ENCODE peak calls at places on chromosomes 13 and 19, in six cellular contexts. R is tibial nerve, V is bronchial epithelial cell, S is Peyer's patch, U is choroid plexus epithelial cell, K is heart left ventricle. H is an unnamed sample.

GRCh38 chr19:45691516-45692186 is at the start of gene SNRPD2:
- DNase-seq in R (peak), V (peak), S (peak), U (peak), K (peak), H (peak)

GRCh38 chr13:30616927-30617314 is 799 bp upstream of the USPL1 start:
- DNase-seq in R (peak), V (peak), S (no peak), U (peak), K (peak), H (peak)

GRCh38 chr19:58395979-58396627 is 647 bp downstream of the RNF225 start:
- DNase-seq in R (no peak), V (no peak), S (no peak), U (peak), K (no peak), H (no peak)

GRCh38 chr19:28497137-28497536 is 715.8 kb downstream of the UQCRFS1 start:
- DNase-seq in R (no peak), V (peak), S (no peak), U (peak), K (no peak), H (no peak)

GRCh38 chr13:35347679-35348205 is 128.7 kb downstream of the MAB21L1 start:
- DNase-seq in R (no peak), V (no peak), S (no peak), U (no peak), K (no peak), H (no peak)

GRCh38 chr19:53903055-53903680 is 5.9 kb upstream of the CACNG7 start:
- DNase-seq in R (no peak), V (peak), S (no peak), U (peak), K (no peak), H (no peak)

GRCh38 chr13:98978280-98978679 is 416 bp upstream of the DOCK9 start:
- DNase-seq in R (no peak), V (peak), S (no peak), U (peak), K (no peak), H (no peak)

GRCh38 chr13:109586509-109587346 is 199.7 kb downstream of the IRS2 start:
- DNase-seq in R (no peak), V (no peak), S (peak), U (no peak), K (no peak), H (no peak)

GRCh38 chr13:74443623-74444022 is 309.4 kb upstream of the KLF12 start:
- DNase-seq in R (no peak), V (peak), S (no peak), U (peak), K (no peak), H (no peak)

GRCh38 chr13:23321534-23322241 is 111.8 kb downstream of the SACS start:
- DNase-seq in R (peak), V (peak), S (no peak), U (peak), K (peak), H (no peak)

GRCh38 chr13:114173753-114174152 is 5.3 kb upstream of the CFAP97D2 start:
- DNase-seq in R (no peak), V (peak), S (no peak), U (no peak), K (no peak), H (no peak)

DNA sequence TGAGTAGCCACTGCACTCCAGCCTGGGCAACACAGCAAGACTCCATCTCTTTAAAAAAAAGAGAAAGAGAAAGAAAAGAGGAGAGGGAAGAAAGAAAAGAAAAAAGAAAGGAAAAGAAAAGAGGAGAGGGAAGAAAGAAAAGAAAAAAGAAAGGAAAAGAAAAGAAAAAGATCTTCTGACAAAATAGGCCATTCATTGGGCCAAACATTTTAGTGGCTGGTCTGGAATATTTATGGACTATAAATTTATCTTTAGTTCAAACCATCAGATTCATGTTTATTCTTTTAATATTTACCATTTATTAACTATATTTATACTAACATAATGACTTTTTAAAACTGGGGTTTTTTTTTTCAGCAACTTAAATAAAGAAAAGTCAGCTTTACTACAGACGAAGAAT is 85.6 kb upstream of the KLF5 start:
- DNase-seq in R (no peak), V (no peak), S (no peak), U (no peak), K (no peak), H (no peak)
- TF ChIP-seq CTCF in R (no peak), V (no peak), S (no peak), U (no peak), K (no peak), H (no peak)

GRCh38 chr19:41205995-41206394 is 13.0 kb downstream of the CYP2S1 start:
- DNase-seq in R (no peak), V (no peak), S (no peak), U (no peak), K (no peak), H (no peak)
- TF ChIP-seq CTCF in R (no peak), V (no peak), S (no peak), U (no peak), K (no peak), H (no peak)

GRCh38 chr13:41501281-41501680 is 43.9 kb downstream of the RGCC start:
- DNase-seq in R (no peak), V (no peak), S (no peak), U (no peak), K (no peak), H (peak)

GRCh38 chr13:41502676-41503075 is 45.3 kb downstream of the RGCC start:
- DNase-seq in R (no peak), V (no peak), S (no peak), U (no peak), K (no peak), H (peak)

GRCh38 chr13:41503386-41503785 is 46.0 kb downstream of the RGCC start:
- DNase-seq in R (no peak), V (no peak), S (no peak), U (no peak), K (no peak), H (peak)

GRCh38 chr13:41500501-41500900 is 43.2 kb downstream of the RGCC start:
- DNase-seq in R (no peak), V (peak), S (no peak), U (no peak), K (no peak), H (peak)

DNA sequence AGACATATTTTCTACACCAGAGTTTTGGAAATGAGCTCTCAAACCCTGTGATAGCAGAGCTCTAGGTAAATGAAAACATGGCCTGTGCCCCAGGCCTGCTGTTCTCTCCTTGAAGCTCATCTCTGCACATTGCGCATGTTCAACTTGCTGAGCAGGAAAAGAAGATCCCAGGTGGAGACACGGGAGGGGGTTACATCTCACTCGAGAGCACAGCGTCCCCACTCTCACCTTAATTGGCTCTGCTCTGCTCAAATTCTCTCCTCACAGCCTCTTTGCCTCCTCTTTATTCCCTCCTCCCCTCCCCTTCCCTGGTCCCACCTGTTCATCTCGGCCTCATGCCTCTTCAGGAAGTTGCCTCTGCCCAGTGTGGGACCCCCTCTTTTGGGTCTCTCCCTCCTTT is 44.7 kb downstream of the RGCC start:
- DNase-seq in R (no peak), V (no peak), S (no peak), U (no peak), K (no peak), H (peak)
- TF ChIP-seq CTCF in R (no peak), V (no peak), S (no peak), U (no peak), K (no peak), H (no peak)

GRCh38 chr13:49436890-49437289 is 7.0 kb downstream of the CAB39L start:
- DNase-seq in R (peak), V (peak), S (no peak), U (peak), K (no peak), H (no peak)
- TF ChIP-seq CTCF in R (peak), V (no peak), S (no peak), U (peak), K (no peak), H (peak)

GRCh38 chr19:39032164-39032918 is at the start of gene FBXO27:
- DNase-seq in R (no peak), V (peak), S (no peak), U (peak), K (peak), H (no peak)

GRCh38 chr19:39037194-39037593 is 4.8 kb upstream of the FBXO27 start:
- DNase-seq in R (no peak), V (no peak), S (no peak), U (no peak), K (no peak), H (no peak)

DNA sequence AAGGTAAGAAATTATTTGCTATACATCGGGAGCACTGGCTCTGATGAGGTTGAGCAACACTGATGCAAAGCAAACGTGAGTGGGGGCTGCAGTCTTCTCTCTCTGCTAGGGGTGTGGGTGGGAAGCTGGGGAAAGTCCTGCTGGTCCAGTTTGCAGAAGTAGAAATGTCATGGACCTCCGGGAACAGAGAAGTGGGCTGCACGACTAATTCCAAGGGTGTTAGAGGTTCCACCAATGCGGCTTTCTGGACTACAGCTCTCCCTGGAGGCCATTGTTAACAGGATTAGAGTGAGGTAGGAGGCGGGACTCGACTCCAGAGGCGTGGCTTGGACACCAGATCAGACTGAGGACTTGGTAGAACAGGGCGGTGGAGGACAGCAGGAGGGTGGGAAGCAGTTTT is 5.7 kb upstream of the FBXO27 start:
- DNase-seq in R (no peak), V (peak), S (peak), U (peak), K (no peak), H (no peak)
- TF ChIP-seq CTCF in R (no peak), V (peak), S (no peak), U (peak), K (no peak), H (peak)

GRCh38 chr13:46712524-46712923 is 84.4 kb downstream of the ESD start:
- DNase-seq in R (no peak), V (no peak), S (no peak), U (peak), K (no peak), H (no peak)
- TF ChIP-seq CTCF in R (no peak), V (no peak), S (no peak), U (peak), K (no peak), H (no peak)

H was measured in osteocyte.